ENCODE peak calls at places on chromosome X, in five cellular contexts. H is T-helper 1 cell, B is HFF-Myc, S is frontal cortex, N is memory B cell. I is an unnamed sample.

GRCh38 chrX:41478397-41478911 is 31.3 kb downstream of the NYX start:
- DNase-seq in H (no peak), B (no peak), S (no peak), N (no peak), I (peak; percentile 77)

GRCh38 chrX:23403849-23404248 is 69.2 kb downstream of the PTCHD1 start:
- DNase-seq in H (no peak), B (no peak), S (no peak), N (no peak), I (no peak)

GRCh38 chrX:126165721-126166401 is at the start of gene DCAF12L2:
- DNase-seq in H (no peak), B (no peak), S (no peak), N (no peak), I (peak; percentile 80)

GRCh38 chrX:72107320-72107719 is 24.4 kb downstream of the RTL5 start:
- DNase-seq in H (no peak), B (no peak), S (no peak), N (no peak), I (peak; percentile 19)

GRCh38 chrX:155068165-155068564 is 2.8 kb downstream of the CMC4 start:
- DNase-seq in H (no peak), B (peak; percentile 32), S (no peak), N (no peak), I (peak; percentile 88)

GRCh38 chrX:26590849-26591248 is 374.9 kb downstream of the MAGEB5 start:
- DNase-seq in H (no peak), B (no peak), S (no peak), N (no peak), I (no peak)

GRCh38 chrX:111467896-111468295 is 43.5 kb upstream of the SERTM2 start:
- DNase-seq in H (no peak), B (no peak), S (no peak), N (no peak), I (no peak)

GRCh38 chrX:136159615-136160025 is 12.3 kb downstream of the FHL1 start:
- DNase-seq in H (no peak), B (no peak), S (no peak), N (no peak), I (no peak)

GRCh38 chrX:106927023-106927422 is 6.8 kb downstream of the CLDN2 start:
- DNase-seq in H (no peak), B (no peak), S (no peak), N (no peak), I (peak; percentile 26)

GRCh38 chrX:1485033-1485432 is 32.3 kb upstream of the ASMTL start:
- DNase-seq in H (no peak), B (no peak), S (no peak), N (no peak), I (no peak)

GRCh38 chrX:143837010-143837409 is 46.9 kb upstream of the UBE2NL start:
- DNase-seq in H (no peak), B (no peak), S (no peak), N (no peak), I (no peak)

GRCh38 chrX:82230013-82230412 is 1028.1 kb downstream of the SH3BGRL start:
- DNase-seq in H (no peak), B (no peak), S (no peak), N (no peak), I (no peak)

GRCh38 chrX:129600981-129601424 is 53.8 kb downstream of the APLN start:
- DNase-seq in H (no peak), B (no peak), S (no peak), N (no peak), I (peak; percentile 85)

GRCh38 chrX:110315541-110315940 is 2.3 kb downstream of the AMMECR1 start:
- DNase-seq in H (no peak), B (no peak), S (no peak), N (no peak), I (peak; percentile 25)

GRCh38 chrX:121755541-121755940 is 708.1 kb downstream of the GLUD2 start:
- DNase-seq in H (no peak), B (no peak), S (no peak), N (no peak), I (no peak)

GRCh38 chrX:20061869-20062254 is 54.8 kb downstream of the MAP7D2 start:
- DNase-seq in H (no peak), B (no peak), S (no peak), N (no peak), I (peak; percentile 48)

GRCh38 chrX:124462931-124463330 is 116.6 kb downstream of the SH2D1A start:
- DNase-seq in H (no peak), B (no peak), S (no peak), N (no peak), I (no peak)

GRCh38 chrX:35046646-35047231 is 104.1 kb downstream of the FAM47B start:
- DNase-seq in H (no peak), B (no peak), S (no peak), N (no peak), I (peak; percentile 10)

GRCh38 chrX:138871739-138872138 is 160.2 kb upstream of the FGF13 start:
- DNase-seq in H (no peak), B (no peak), S (no peak), N (no peak), I (no peak)

GRCh38 chrX:152913354-152913753 is 15.5 kb downstream of the ZNF185 start:
- DNase-seq in H (no peak), B (no peak), S (no peak), N (no peak), I (no peak)

GRCh38 chrX:134374294-134374693 is 85.7 kb upstream of the HPRT1 start:
- DNase-seq in H (no peak), B (no peak), S (no peak), N (no peak), I (no peak)

GRCh38 chrX:135625995-135626394 is 87.4 kb upstream of the CT45A1 start:
- DNase-seq in H (no peak), B (no peak), S (no peak), N (no peak), I (no peak)

GRCh38 chrX:74383611-74384010 is 37.7 kb upstream of the SLC16A2 start:
- DNase-seq in H (no peak), B (peak; percentile 20), S (peak; percentile 18), N (no peak), I (peak; percentile 26)

GRCh38 chrX:69065451-69065850 is 99.8 kb downstream of the PJA1 start:
- DNase-seq in H (no peak), B (no peak), S (no peak), N (no peak), I (peak; percentile 90)

GRCh38 chrX:46967547-46967946 is 55.3 kb downstream of the JADE3 start:
- DNase-seq in H (no peak), B (no peak), S (no peak), N (no peak), I (no peak)

GRCh38 chrX:40998123-40998522 is 87.1 kb upstream of the USP9X start:
- DNase-seq in H (no peak), B (no peak), S (no peak), N (no peak), I (no peak)

GRCh38 chrX:85244411-85245210 is 820 bp downstream of the ZNF711 start:
- DNase-seq in H (no peak), B (no peak), S (no peak), N (no peak), I (peak; percentile 65)

GRCh38 chrX:2136848-2137247 is 363.9 kb downstream of the DHRSX start:
- DNase-seq in H (no peak), B (no peak), S (no peak), N (no peak), I (no peak)

GRCh38 chrX:261167-261857 is 19.9 kb upstream of the PLCXD1 start:
- DNase-seq in H (no peak), B (no peak), S (no peak), N (no peak), I (peak; percentile 91)

GRCh38 chrX:47285762-47286320 is 53.0 kb downstream of the USP11 start:
- DNase-seq in H (no peak), B (no peak), S (no peak), N (no peak), I (peak; percentile 3)

GRCh38 chrX:142001934-142002333 is 98.2 kb downstream of the MAGEC1 start:
- DNase-seq in H (no peak), B (no peak), S (no peak), N (no peak), I (no peak)

GRCh38 chrX:94942603-94943002 is 1268.6 kb downstream of the FAM133A start:
- DNase-seq in H (no peak), B (no peak), S (no peak), N (no peak), I (peak; percentile 6)

I was measured in osteoblast.